ENCODE peak calls at places on chromosome 6, in four cellular contexts. P, G, X and E are unnamed samples.

GRCh38 chr6:10221186-10221585 is 193.7 kb downstream of the TFAP2A start:
- DNase-seq in P (no peak), G (no peak), X (no peak), E (no peak)

GRCh38 chr6:158646023-158646888 is 1.7 kb upstream of the DYNLT1 start:
- DNase-seq in P (no peak), X (no peak), G (peak), E (no peak)

GRCh38 chr6:168301648-168302398 is 17.8 kb downstream of the DACT2 start:
- DNase-seq in P (no peak), G (peak), X (no peak), E (peak)

GRCh38 chr6:30888472-30889137 is 4.3 kb downstream of the DDR1 start:
- DNase-seq in X (peak), G (no peak), P (peak), E (peak)

GRCh38 chr6:116439572-116439971 is 21.6 kb upstream of the CALHM6 start:
- DNase-seq in X (peak), G (no peak), P (peak), E (peak)

GRCh38 chr6:130717657-130718056 is 109.5 kb upstream of the SMLR1 start:
- DNase-seq in X (no peak), P (no peak), G (no peak), E (peak)

GRCh38 chr6:43247115-43247999 is 4.1 kb downstream of the TTBK1 start:
- DNase-seq in G (peak), P (peak), X (peak), E (peak)

GRCh38 chr6:33824461-33825154 is 20.8 kb upstream of the MLN start:
- DNase-seq in P (peak), X (no peak), G (peak), E (peak)

GRCh38 chr6:54327631-54328030 is 19.4 kb downstream of the TINAG start:
- DNase-seq in P (peak), X (no peak), G (no peak), E (no peak)

GRCh38 chr6:133983099-133983939 is 30.3 kb downstream of the TBPL1 start:
- DNase-seq in P (peak), G (peak), X (no peak), E (peak)

GRCh38 chr6:47168176-47168575 is 126.0 kb upstream of the ADGRF1 start:
- DNase-seq in X (peak), P (peak), G (peak), E (peak)

GRCh38 chr6:135537782-135538301 is 40.3 kb upstream of the AHI1 start:
- DNase-seq in X (peak), G (peak), P (peak), E (peak)

GRCh38 chr6:133377219-133377618 is 136.1 kb downstream of the EYA4 start:
- DNase-seq in X (no peak), P (no peak), G (no peak), E (no peak)

GRCh38 chr6:75204222-75204958 is 1.5 kb downstream of the COL12A1 start:
- DNase-seq in P (peak), X (peak), G (peak), E (peak)

GRCh38 chr6:136782021-136782770 is 10.1 kb downstream of the MAP3K5 start:
- DNase-seq in X (peak), P (peak), G (no peak), E (peak)

GRCh38 chr6:127641905-127642304 is 64.9 kb downstream of the C6orf58 start:
- DNase-seq in P (peak), G (peak), X (peak), E (peak)

GRCh38 chr6:42898891-42899361 is 16.9 kb upstream of the PTCRA start:
- DNase-seq in G (peak), P (peak), X (peak), E (peak)

GRCh38 chr6:132445201-132445951 is 44.1 kb upstream of the MOXD1 start:
- DNase-seq in X (peak), G (no peak), P (peak), E (peak)

GRCh38 chr6:132733288-132733687 is 19.4 kb upstream of the VNN1 start:
- DNase-seq in X (no peak), G (no peak), P (peak), E (no peak)

GRCh38 chr6:147787407-147787806 is 278.9 kb downstream of the SAMD5 start:
- DNase-seq in X (no peak), P (no peak), G (no peak), E (no peak)

GRCh38 chr6:56570434-56571359 is 72.0 kb downstream of the DST start:
- DNase-seq in X (peak), G (no peak), P (peak), E (peak)

GRCh38 chr6:137949686-137950390 is 82.8 kb downstream of the TNFAIP3 start:
- DNase-seq in P (no peak), G (no peak), X (no peak), E (no peak)

GRCh38 chr6:23111984-23112383 is 542.6 kb downstream of the HDGFL1 start:
- DNase-seq in X (peak), G (no peak), P (peak), E (peak)

GRCh38 chr6:61809004-61809595 is 476.9 kb downstream of the KHDRBS2 start:
- DNase-seq in X (peak), P (no peak), G (no peak), E (peak)

GRCh38 chr6:84061613-84062398 is 28.2 kb downstream of the MRAP2 start:
- DNase-seq in P (no peak), X (no peak), G (no peak), E (no peak)

GRCh38 chr6:32288426-32288825 is 64.6 kb upstream of the NOTCH4 start:
- DNase-seq in G (no peak), P (no peak), X (no peak), E (no peak)

GRCh38 chr6:170228581-170229310 is 62.1 kb downstream of the DLL1 start:
- DNase-seq in X (no peak), G (no peak), P (no peak), E (no peak)

GRCh38 chr6:67717281-67717680 is 917.8 kb upstream of the ADGRB3 start:
- DNase-seq in P (no peak), G (no peak), X (no peak), E (peak)

GRCh38 chr6:114343782-114344144 is 940 bp upstream of the HS3ST5 start:
- DNase-seq in P (no peak), G (no peak), X (no peak), E (no peak)

GRCh38 chr6:114342086-114342825 is 567 bp downstream of the HS3ST5 start:
- DNase-seq in P (no peak), G (peak), X (no peak), E (no peak)

GRCh38 chr6:114344216-114344970 is 1.6 kb upstream of the HS3ST5 start:
- DNase-seq in P (no peak), X (no peak), G (no peak), E (no peak)

GRCh38 chr6:114344971-114345274 is 2.1 kb upstream of the HS3ST5 start:
- DNase-seq in G (no peak), P (no peak), X (no peak), E (no peak)

DNA sequence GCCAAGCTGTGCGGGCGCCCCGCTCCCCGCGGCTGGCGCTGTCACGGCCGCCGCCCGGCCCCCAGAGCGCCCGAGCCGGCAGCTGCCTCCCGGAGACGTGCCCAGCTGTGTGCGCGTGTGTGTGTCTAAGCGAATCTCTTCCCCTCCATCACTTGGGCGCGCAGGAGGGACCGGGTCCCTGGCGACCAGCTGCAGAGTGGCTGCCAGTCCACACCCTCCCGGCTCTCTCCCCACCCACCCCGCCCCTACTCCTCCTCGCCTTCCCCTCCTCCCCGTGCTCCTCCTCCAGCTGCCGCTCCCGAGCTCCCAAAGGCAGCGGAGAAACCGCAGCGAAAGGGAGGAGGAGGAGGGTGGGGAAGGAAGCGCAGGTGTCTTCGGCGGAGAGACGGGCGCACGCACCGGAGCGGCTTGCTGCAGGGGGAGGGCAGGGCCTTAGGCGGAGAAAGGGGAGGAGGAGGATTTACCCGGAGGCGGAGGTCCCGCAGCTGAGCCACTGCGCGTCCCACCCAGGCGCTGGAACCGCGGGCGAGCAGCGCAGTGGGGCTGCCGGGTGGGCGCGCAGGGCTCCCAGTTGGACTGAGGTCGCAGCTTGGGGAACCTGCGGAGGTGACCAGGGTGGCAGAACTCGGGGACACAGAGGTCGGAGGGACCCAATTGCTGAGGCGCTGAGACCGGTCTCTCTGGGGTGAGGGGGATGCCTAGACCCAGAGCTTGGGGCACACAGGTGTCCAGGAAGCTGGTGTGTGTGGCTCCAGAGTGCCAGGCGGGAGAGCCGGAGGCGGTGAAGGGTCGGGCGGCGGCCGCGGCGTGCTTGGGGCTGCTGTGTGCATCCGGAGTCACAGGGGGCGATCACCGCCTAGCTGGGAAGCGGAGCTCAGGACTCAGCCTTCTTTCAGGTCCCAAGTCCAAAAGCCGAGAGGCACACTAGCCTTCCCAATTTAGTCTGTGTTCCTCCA is at the start of gene HS3ST5:
- DNase-seq in X (peak), G (peak), P (peak), E (no peak)
- TF ChIP-seq CTCF in X (peak), G (peak), P (peak), E (peak)

GRCh38 chr6:154247119-154247814 is 109.3 kb downstream of the IPCEF1 start:
- DNase-seq in G (peak), X (no peak), P (no peak), E (peak)
- H3K4me3 ChIP-seq in G (peak), X (no peak), P (no peak), E (peak)

DNA sequence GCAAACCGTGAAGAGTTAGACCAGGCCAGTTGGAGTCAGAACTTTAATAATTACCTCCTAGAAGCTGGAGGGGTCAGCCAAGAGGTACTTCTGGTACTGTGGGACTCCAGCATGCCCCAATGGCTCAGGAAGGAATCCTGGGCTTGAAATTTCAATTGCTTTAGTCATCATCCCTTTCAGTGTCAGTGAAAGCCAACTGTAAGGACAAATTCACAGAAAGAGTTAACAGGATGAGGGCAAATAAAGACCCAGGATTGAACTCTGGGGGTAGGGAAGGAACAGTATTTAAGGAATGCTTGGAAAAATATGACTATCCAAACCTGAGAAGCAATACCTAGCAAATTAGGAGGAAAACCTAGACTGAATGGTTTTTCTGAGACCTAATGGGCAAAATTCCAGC is 735.1 kb upstream of the MARCKS start:
- DNase-seq in G (peak), P (peak), X (peak), E (peak)
- TF ChIP-seq CTCF in G (peak), P (peak), X (peak), E (peak)

DNA sequence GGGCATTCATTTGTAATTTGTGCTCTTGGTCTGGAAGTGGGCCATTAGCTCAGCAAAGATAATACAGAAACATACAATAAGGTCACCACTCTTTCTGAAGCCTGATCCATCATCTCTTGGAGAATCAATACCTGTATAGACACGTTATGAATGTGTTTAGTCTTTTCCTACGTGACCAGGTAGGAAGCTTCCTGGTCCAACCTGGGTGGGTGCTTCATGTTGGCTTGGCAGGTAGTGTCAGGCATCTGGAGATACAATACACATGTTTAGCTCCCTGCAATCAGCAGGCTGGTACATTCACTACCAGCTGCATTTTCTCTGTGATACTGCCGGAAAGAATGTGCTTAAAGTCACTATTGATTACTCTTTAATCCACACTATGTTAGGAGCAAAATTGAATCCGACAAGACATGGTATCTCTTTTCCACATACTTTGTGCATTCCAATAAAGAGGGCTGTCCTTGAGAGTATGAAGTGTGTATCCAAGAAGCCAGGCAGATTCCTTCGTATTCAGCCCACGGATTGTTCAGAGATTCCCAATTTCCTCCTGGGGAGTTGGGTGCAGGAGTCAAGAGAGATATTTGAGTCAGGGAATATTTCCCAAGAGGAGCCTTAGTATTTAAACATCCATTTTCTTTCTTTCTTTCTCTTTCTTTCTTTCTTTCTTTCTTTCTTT is 49.9 kb upstream of the RANBP9 start:
- DNase-seq in P (peak), X (peak), G (no peak), E (no peak)
- H3K4me3 ChIP-seq in P (no peak), X (no peak), G (no peak), E (no peak)

DNA sequence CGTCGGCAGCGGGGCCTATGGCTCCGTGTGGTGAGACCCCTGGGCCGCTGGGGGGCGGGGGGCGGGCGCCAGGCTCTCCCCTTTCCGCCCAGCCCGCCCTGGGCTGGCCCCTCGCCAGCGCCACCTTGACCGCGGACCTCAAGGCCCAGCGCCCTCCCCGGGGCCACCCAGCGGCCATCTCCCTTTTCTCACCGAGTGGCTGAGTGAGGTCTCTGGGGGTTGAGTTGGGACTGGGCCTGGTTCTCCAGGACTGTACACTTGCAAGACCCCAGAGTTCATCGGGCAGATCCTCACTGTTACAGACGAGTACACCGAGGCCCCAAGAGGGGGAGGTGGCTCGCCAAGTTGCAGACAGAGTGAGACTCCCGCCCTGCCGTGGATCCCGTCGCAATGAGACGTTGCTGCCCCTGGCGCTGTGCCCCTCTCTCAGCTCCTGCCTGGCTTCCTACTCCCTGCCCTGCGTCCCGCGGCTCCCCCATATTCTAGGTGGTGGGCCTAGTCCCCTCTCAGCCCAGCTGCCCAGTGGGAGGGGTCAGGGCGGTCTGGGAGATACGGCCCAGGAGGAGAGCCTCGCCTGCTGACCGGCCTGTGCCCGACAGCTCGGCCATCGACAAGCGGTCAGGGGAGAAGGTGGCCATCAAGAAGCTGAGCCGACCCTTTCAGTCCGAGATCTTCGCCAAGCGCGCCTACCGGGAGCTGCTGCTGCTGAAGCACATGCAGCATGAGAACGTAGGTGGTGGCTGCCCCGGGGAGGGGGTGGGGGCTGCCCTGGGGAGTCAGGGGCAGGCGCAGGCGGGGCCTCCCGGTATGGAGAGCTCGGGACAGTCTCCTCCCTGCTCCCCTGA is 581 bp downstream of the MAPK13 start:
- DNase-seq in P (no peak), X (peak), G (peak), E (peak)
- TF ChIP-seq CTCF in P (no peak), X (no peak), G (peak), E (no peak)

GRCh38 chr6:111707773-111708172 is 102.1 kb upstream of the TRAF3IP2 start:
- DNase-seq in G (no peak), X (no peak), P (no peak), E (no peak)
- H3K4me3 ChIP-seq in G (no peak), X (no peak), P (no peak), E (no peak)

DNA sequence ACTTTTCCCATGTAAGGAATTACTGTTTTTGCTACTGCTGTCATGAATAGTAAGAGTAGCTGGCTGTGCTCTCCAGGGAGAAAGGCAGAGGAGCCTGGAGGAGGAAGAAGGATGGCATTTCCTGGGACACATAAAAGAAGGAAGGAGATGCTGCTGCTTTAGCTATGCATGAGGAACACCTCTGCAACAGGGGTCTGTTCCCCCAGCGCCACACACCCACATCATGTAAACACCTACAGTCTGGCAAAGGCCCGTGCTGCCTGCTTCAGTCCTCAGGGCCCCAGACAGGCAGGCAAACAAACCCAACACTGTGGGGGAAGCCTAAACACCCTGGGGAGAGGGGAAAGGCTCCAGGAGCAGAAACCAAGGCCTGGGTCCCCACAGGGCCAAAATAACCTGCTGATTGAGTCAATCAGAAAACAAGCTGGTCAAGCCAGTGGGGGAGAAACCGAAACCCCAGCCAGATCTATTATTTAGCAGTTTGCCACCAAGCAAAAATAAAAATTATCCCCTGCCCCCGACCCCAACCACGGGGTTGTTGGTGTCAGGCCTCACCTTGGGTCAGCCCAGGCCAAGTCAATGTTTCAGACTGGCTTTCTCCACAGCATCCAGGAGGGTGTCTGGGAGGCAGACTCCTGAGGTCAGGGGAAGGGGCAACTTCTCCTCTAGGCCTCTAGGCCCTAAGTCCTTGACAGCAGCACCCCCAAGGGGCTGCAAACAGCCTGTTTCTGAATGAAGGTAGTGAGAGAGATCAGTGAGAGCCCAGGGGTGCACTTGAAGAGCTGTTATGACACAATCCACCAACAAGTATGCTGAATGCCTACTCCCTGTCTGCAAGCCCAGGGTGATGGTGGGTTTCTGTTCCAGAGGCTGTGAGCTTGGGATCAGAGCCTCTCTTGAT is 34.6 kb upstream of the SCUBE3 start:
- DNase-seq in P (no peak), X (no peak), G (peak), E (no peak)
- TF ChIP-seq CTCF in P (no peak), X (no peak), G (peak), E (peak)

GRCh38 chr6:37742401-37742760 is 44.7 kb upstream of the MDGA1 start:
- DNase-seq in P (no peak), X (no peak), G (no peak), E (no peak)
- H3K4me3 ChIP-seq in P (no peak), X (no peak), G (no peak), E (no peak)

GRCh38 chr6:72151742-72152141 is 265.4 kb downstream of the RIMS1 start:
- DNase-seq in G (no peak), P (no peak), X (no peak), E (no peak)

DNA sequence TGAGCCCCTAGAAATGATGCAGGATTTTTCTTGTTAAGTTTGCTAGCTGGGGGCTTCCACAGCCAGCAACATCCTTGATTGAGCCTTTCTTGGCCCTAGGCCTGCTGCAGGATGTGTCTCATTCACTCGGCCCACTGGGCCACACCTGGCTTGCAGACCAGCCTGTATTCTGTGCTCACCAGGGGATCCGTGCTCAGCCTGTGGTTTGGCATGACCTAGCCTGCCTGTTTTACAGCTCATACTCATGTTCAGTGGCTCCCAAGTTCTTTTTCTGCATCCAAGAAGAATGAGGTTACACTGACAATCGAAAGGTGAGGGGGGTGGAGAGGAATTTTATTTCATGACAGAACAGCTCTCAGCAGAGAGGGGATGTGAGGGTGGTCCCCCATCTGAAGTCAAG is 263.4 kb downstream of the RIMS1 start:
- DNase-seq in X (no peak), P (no peak), G (no peak), E (no peak)
- TF ChIP-seq CTCF in X (no peak), P (no peak), G (no peak), E (no peak)